ENCODE peak calls at places on chromosomes 3 and 15, in ten cellular contexts. U is left lung; O is PC-3; H is transverse colon; D is uterus; Y is heart right ventricle; P is heart left ventricle; K is BE2C; L is H9; W is CD8-positive, alpha-beta T cell. B is an unnamed sample. For H3K9me3, the result is how much of the 10 kb centered on the place peaks cover.

GRCh38 chr3:111045564-111045963 is 26.1 kb upstream of the NECTIN3 start:
- DNase-seq in U (no peak), O (no peak), H (no peak), D (no peak), Y (no peak), P (no peak), K (no peak), L (no peak), W (no peak), B (no peak)

GRCh38 chr3:106457278-106458210 is 588.7 kb upstream of the CBLB start:
- DNase-seq in U (peak), O (peak), H (no peak), D (no peak), Y (peak), P (peak), K (no peak), L (no peak), W (no peak), B (no peak)

GRCh38 chr3:102390465-102390864 is 44.4 kb upstream of the ZPLD1 start:
- DNase-seq in U (no peak), O (no peak), H (no peak), D (no peak), Y (no peak), P (no peak), K (no peak), L (no peak), W (no peak), B (no peak)

GRCh38 chr3:11835028-11835639 is 11.6 kb downstream of the TAMM41 start:
- DNase-seq in U (no peak), O (peak), H (no peak), D (no peak), Y (no peak), P (no peak), K (no peak), L (no peak), W (no peak), B (no peak)

GRCh38 chr15:98905981-98906711 is 101.4 kb downstream of the PGPEP1L start:
- DNase-seq in U (no peak), O (peak), H (no peak), D (no peak), Y (no peak), P (no peak), K (no peak), L (no peak), W (no peak), B (no peak)

GRCh38 chr3:129594907-129595390 is 11.5 kb downstream of the PLXND1 start:
- DNase-seq in U (no peak), O (no peak), H (no peak), D (no peak), Y (no peak), P (no peak), K (no peak), L (no peak), W (no peak), B (no peak)

GRCh38 chr3:120743081-120743365 is 479 bp downstream of the GTF2E1 start:
- DNase-seq in U (no peak), O (peak), H (no peak), D (no peak), Y (no peak), P (no peak), K (no peak), L (no peak), W (peak), B (no peak)

GRCh38 chr3:63343674-63344073 is 65.6 kb downstream of the SYNPR start:
- DNase-seq in U (peak), O (peak), H (peak), D (peak), Y (peak), P (peak), K (peak), L (peak), W (no peak), B (no peak)

GRCh38 chr3:158381274-158381868 is 189.6 kb upstream of the MLF1 start:
- DNase-seq in U (no peak), O (peak), H (no peak), D (no peak), Y (no peak), P (no peak), K (no peak), L (no peak), W (no peak), B (no peak)

GRCh38 chr3:55329849-55330248 is 157.3 kb downstream of the WNT5A start:
- DNase-seq in U (no peak), O (peak), H (no peak), D (no peak), Y (no peak), P (no peak), K (no peak), L (no peak), W (no peak), B (no peak)

GRCh38 chr15:101127503-101128076 is 124.3 kb downstream of the CHSY1 start:
- DNase-seq in U (peak), O (peak), H (peak), D (peak), Y (peak), P (peak), K (peak), L (no peak), W (peak), B (no peak)

GRCh38 chr3:39185326-39185958 is 7.0 kb downstream of the XIRP1 start:
- DNase-seq in U (no peak), O (no peak), H (no peak), D (no peak), Y (no peak), P (no peak), K (no peak), L (no peak), W (no peak), B (no peak)

GRCh38 chr15:79973445-79974180 is 2.6 kb upstream of the BCL2A1 start:
- DNase-seq in U (no peak), O (no peak), H (no peak), D (no peak), Y (no peak), P (no peak), K (no peak), L (no peak), W (no peak), B (no peak)

GRCh38 chr3:105791919-105792786 is 76.7 kb downstream of the CBLB start:
- DNase-seq in U (no peak), O (no peak), H (peak), D (peak), Y (peak), P (peak), K (no peak), L (no peak), W (no peak), B (no peak)

GRCh38 chr3:31159331-31160039 is 265.0 kb upstream of the GADL1 start:
- DNase-seq in U (no peak), O (no peak), H (no peak), D (no peak), Y (no peak), P (no peak), K (no peak), L (no peak), W (no peak), B (no peak)

GRCh38 chr3:44419159-44419922 is 58.1 kb downstream of the ZNF445 start:
- DNase-seq in U (no peak), O (no peak), H (no peak), D (no peak), Y (no peak), P (no peak), K (no peak), L (no peak), W (no peak), B (no peak)

GRCh38 chr15:57548835-57549234 is 42.9 kb upstream of the MYZAP start:
- DNase-seq in U (no peak), O (no peak), H (peak), D (no peak), Y (no peak), P (no peak), K (no peak), L (no peak), W (no peak), B (no peak)

GRCh38 chr3:138127636-138128365 is 4.4 kb downstream of the A4GNT start:
- DNase-seq in U (no peak), O (no peak), H (no peak), D (no peak), Y (no peak), P (no peak), K (no peak), L (no peak), W (no peak), B (no peak)

GRCh38 chr3:48695113-48695753 is 9.5 kb upstream of the NCKIPSD start:
- DNase-seq in U (no peak), O (no peak), H (peak), D (peak), Y (peak), P (peak), K (no peak), L (peak), W (peak), B (no peak)

GRCh38 chr3:15616053-15616452 is 14.5 kb downstream of the BTD start:
- DNase-seq in U (no peak), O (no peak), H (no peak), D (no peak), Y (no peak), P (no peak), K (no peak), L (no peak), W (no peak), B (no peak)

GRCh38 chr15:97995881-97996603 is 35.5 kb downstream of the ARRDC4 start:
- DNase-seq in U (no peak), O (peak), H (peak), D (peak), Y (no peak), P (no peak), K (peak), L (peak), W (no peak), B (no peak)

GRCh38 chr3:66195347-66195783 is 25.4 kb upstream of the SLC25A26 start:
- DNase-seq in U (peak), O (peak), H (peak), D (peak), Y (peak), P (peak), K (peak), L (peak), W (no peak), B (no peak)

GRCh38 chr15:90571063-90571541 is 41.4 kb downstream of the CRTC3 start:
- DNase-seq in U (peak), O (peak), H (peak), D (no peak), Y (no peak), P (peak), K (no peak), L (no peak), W (no peak), B (no peak)

GRCh38 chr3:94665922-94666321 is 603.1 kb downstream of the NSUN3 start:
- DNase-seq in U (no peak), O (no peak), H (no peak), D (no peak), Y (no peak), P (no peak), K (no peak), L (no peak), W (no peak), B (no peak)

GRCh38 chr3:172313671-172314070 is 134.6 kb downstream of the GHSR start:
- DNase-seq in U (no peak), O (no peak), H (no peak), D (no peak), Y (no peak), P (no peak), K (no peak), L (no peak), W (no peak), B (no peak)

GRCh38 chr15:66750609-66751008 is 48.6 kb downstream of the SMAD6 start:
- DNase-seq in U (peak), O (no peak), H (no peak), D (no peak), Y (no peak), P (no peak), K (no peak), L (no peak), W (no peak), B (no peak)

GRCh38 chr3:127320529-127321121 is 32.8 kb upstream of the PRR20G start:
- DNase-seq in U (no peak), O (peak), H (no peak), D (no peak), Y (no peak), P (no peak), K (no peak), L (no peak), W (no peak), B (no peak)

GRCh38 chr3:103167850-103168249 is 733.0 kb downstream of the ZPLD1 start:
- DNase-seq in U (no peak), O (no peak), H (no peak), D (no peak), Y (no peak), P (no peak), K (no peak), L (no peak), W (no peak), B (no peak)

GRCh38 chr15:80660114-80660513 is 35.0 kb upstream of the ABHD17C start:
- DNase-seq in U (no peak), O (peak), H (peak), D (no peak), Y (no peak), P (no peak), K (peak), L (peak), W (no peak), B (no peak)

GRCh38 chr15:52295421-52295991 is at the start of gene MYO5C:
- DNase-seq in U (peak), O (peak), H (peak), D (peak), Y (peak), P (peak), K (peak), L (peak), W (peak), B (no peak)

GRCh38 chr3:9386501-9387321 is 10.7 kb upstream of the SETD5 start:
- DNase-seq in U (no peak), O (no peak), H (no peak), D (no peak), Y (no peak), P (no peak), K (no peak), L (no peak), W (no peak), B (no peak)

GRCh38 chr3:72346526-72346926 is 501.7 kb downstream of the SHQ1 start:
- DNase-seq in U (no peak), O (peak), H (no peak), D (peak), Y (no peak), P (no peak), K (no peak), L (no peak), W (no peak), B (no peak)

GRCh38 chr3:184549793-184550585 is 11.6 kb upstream of the EPHB3 start:
- DNase-seq in U (no peak), O (no peak), H (no peak), D (no peak), Y (no peak), P (no peak), K (no peak), L (no peak), W (no peak), B (no peak)

GRCh38 chr3:129611446-129611800 is 4.9 kb upstream of the PLXND1 start:
- DNase-seq in U (no peak), O (no peak), H (no peak), D (no peak), Y (no peak), P (no peak), K (no peak), L (no peak), W (no peak), B (no peak)

GRCh38 chr15:65355173-65355982 is 22.4 kb downstream of the IGDCC3 start:
- DNase-seq in U (no peak), O (no peak), H (no peak), D (no peak), Y (no peak), P (no peak), K (no peak), L (peak), W (no peak), B (no peak)

GRCh38 chr3:39106281-39107055 is 959 bp downstream of the GORASP1 start:
- DNase-seq in U (no peak), O (peak), H (no peak), D (no peak), Y (no peak), P (no peak), K (no peak), L (peak), W (no peak), B (no peak)

GRCh38 chr3:2516762-2517441 is 418.2 kb downstream of the CNTN4 start:
- DNase-seq in U (no peak), O (no peak), H (no peak), D (no peak), Y (no peak), P (no peak), K (no peak), L (no peak), W (no peak), B (no peak)

GRCh38 chr3:57755368-57756021 is 614 bp upstream of the SLMAP start:
- DNase-seq in U (peak), O (peak), H (peak), D (no peak), Y (no peak), P (peak), K (peak), L (no peak), W (peak), B (peak)

GRCh38 chr15:74390552-74391288 is 23.3 kb upstream of the CYP11A1 start:
- DNase-seq in U (no peak), O (no peak), H (no peak), D (no peak), Y (no peak), P (no peak), K (no peak), L (no peak), W (no peak), B (no peak)

GRCh38 chr3:182325213-182325941 is 467.9 kb upstream of the ATP11B start:
- DNase-seq in U (no peak), O (peak), H (no peak), D (no peak), Y (no peak), P (no peak), K (no peak), L (no peak), W (no peak), B (no peak)

GRCh38 chr15:27179789-27180188 is 208.8 kb downstream of the GABRG3 start:
- DNase-seq in U (no peak), O (no peak), H (no peak), D (no peak), Y (no peak), P (no peak), K (no peak), L (no peak), W (no peak), B (no peak)
- H3K9me3 ChIP-seq in U (under half), O (under half), H (under half), D (under half), Y (under half), P (under half), K (under half), L (under half), W (under half), B (under half)

GRCh38 chr3:147423601-147424324 is 14.6 kb downstream of the ZIC1 start:
- DNase-seq in U (no peak), O (no peak), H (no peak), D (no peak), Y (no peak), P (no peak), K (no peak), L (no peak), W (no peak), B (no peak)

GRCh38 chr3:147421184-147421912 is 12.2 kb downstream of the ZIC1 start:
- DNase-seq in U (no peak), O (no peak), H (no peak), D (no peak), Y (no peak), P (no peak), K (no peak), L (peak), W (no peak), B (no peak)

GRCh38 chr3:147422226-147422933 is 13.2 kb downstream of the ZIC1 start:
- DNase-seq in U (no peak), O (no peak), H (no peak), D (no peak), Y (no peak), P (no peak), K (no peak), L (no peak), W (no peak), B (no peak)

GRCh38 chr3:147424325-147424910 is 15.3 kb downstream of the ZIC1 start:
- DNase-seq in U (no peak), O (no peak), H (no peak), D (no peak), Y (no peak), P (no peak), K (no peak), L (peak), W (no peak), B (no peak)

DNA sequence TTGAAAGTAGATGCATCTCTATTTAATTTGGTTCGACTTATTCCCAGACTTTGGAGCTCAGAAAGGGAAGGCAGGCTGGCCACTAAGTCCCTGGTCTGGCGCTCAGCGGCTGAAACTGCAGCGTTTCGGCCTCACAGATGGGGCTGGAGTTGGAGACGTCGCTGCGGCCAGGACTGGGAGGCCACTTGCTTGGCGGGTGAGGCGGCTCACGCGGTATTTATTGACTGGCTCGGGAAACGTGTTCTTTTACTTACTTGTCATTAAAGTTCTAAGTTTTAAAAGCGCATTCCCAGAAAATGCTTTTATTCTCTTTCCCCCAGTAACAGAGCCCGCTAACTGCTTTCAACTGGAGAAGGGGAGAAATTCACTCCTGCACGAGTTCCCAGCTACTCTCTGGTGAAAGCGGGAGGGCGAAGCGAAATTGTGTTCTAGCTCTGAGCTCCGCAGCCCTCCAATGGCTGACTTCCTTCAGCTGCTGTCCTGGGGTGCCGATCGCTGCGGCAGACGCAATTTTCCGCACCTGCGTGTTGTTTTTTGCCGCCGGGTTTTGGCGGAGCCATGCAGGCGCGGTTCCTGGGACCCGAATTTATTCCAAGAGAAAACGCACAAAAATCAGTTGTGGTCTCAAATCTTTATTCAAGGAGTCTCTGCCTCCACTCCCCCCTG is 13.9 kb downstream of the ZIC1 start:
- DNase-seq in U (no peak), O (no peak), H (no peak), D (no peak), Y (no peak), P (no peak), K (no peak), L (peak), W (no peak), B (no peak)
- H3K9me3 ChIP-seq in U (under half), O (under half), H (under half), D (under half), Y (under half), P (under half), K (under half), L (under half), W (under half), B (under half)

DNA sequence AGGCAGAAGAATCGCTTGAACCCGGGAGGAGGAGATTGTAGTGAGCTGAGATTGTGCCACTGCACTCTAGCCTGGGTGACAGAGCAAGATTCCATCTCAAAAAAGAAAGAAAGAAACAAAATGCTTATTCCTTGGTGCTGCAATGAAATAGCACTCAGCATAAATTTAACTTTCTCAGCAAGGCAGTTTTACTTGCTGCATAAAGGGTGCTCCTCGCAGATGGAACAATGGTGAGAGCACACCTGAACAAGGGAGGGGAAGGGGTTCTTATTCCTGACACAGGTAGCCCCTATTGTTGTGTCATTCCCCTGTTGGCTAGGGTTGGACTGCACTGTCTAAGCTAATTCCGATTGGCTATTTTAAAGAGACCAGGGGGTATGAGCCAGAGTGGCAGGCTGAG is 17.1 kb downstream of the PAK2 start:
- DNase-seq in U (no peak), O (no peak), H (no peak), D (no peak), Y (no peak), P (no peak), K (no peak), L (no peak), W (no peak), B (no peak)
- H3K9me3 ChIP-seq in U (under half), O (under half), H (under half), D (under half), Y (under half), P (under half), K (under half), L (under half), W (under half), B (under half)

DNA sequence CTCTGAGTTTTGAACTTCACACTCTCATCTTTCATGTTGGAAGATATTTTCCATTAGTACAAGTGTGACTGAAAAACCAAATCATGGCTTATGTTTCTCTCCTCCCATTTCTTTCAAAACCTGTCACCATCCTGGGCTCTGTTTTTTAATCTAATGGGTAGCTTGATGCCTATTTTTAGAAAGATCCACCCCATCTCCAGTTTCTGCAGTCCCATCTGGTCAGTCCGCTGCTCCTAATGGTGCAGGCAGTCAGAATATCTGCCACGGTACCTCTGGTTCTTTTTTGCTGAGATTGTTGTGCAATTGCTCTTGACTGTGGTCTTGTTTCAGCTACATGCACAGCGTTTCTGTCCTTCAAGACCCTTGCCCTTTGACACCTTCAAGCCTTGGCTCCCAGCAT is 240.9 kb upstream of the CADM2 start:
- DNase-seq in U (no peak), O (no peak), H (no peak), D (no peak), Y (no peak), P (no peak), K (no peak), L (no peak), W (no peak), B (no peak)
- H3K9me3 ChIP-seq in U (under half), O (under half), H (under half), D (under half), Y (under half), P (under half), K (under half), L (under half), W (under half), B (under half)